ENCODE peak calls at places on chromosomes 1 and 21, in nine cellular contexts. J, V, Z, M, R, E, A, Q and C are unnamed samples. For H3K4me1, the result is how much of the 10 kb centered on the place peaks cover.

GRCh38 chr1:110617589-110617988 is 11.4 kb upstream of the KCNA2 start:
- DNase-seq in A (no peak), J (no peak), R (no peak), M (no peak), Q (no peak), V (no peak), Z (no peak), E (no peak), C (no peak)

GRCh38 chr1:26862781-26863676 is at the start of gene SFN:
- DNase-seq in V (no peak), R (no peak), Q (peak), Z (peak), A (peak), J (no peak), E (no peak), M (no peak), C (no peak)

GRCh38 chr1:206713910-206714312 is 29.2 kb downstream of the MAPKAPK2 start:
- DNase-seq in A (no peak), Z (no peak), V (peak), M (no peak), E (no peak), Q (no peak), J (peak), R (no peak), C (no peak)

GRCh38 chr1:64536836-64537490 is 67.0 kb downstream of the CACHD1 start:
- DNase-seq in Q (peak), A (no peak), Z (no peak), V (no peak), E (no peak), J (no peak), M (no peak), R (no peak), C (no peak)

GRCh38 chr1:46064708-46065107 is 67.7 kb downstream of the PIK3R3 start:
- DNase-seq in R (no peak), V (no peak), A (no peak), E (no peak), Z (no peak), M (no peak), J (no peak), Q (no peak), C (no peak)

GRCh38 chr1:205335692-205336091 is 14.1 kb upstream of the NUAK2 start:
- DNase-seq in V (peak), Q (peak), A (peak), R (peak), J (peak), E (peak), Z (no peak), M (peak), C (no peak)

GRCh38 chr1:111789077-111789476 is 33.4 kb downstream of the DDX20 start:
- DNase-seq in A (no peak), E (no peak), M (no peak), V (peak), J (no peak), Q (no peak), R (no peak), Z (no peak), C (peak)

GRCh38 chr1:231590453-231591198 is 36.0 kb upstream of the DISC1 start:
- DNase-seq in Q (peak), R (peak), M (peak), A (no peak), Z (peak), V (peak), J (peak), E (peak), C (no peak)

GRCh38 chr1:172628416-172628815 is 30.5 kb upstream of the FASLG start:
- DNase-seq in E (no peak), J (peak), R (no peak), M (peak), A (no peak), Z (no peak), V (no peak), Q (no peak), C (no peak)

GRCh38 chr1:79792212-79792575 is 785.7 kb upstream of the ADGRL4 start:
- DNase-seq in Z (no peak), Q (no peak), A (no peak), M (peak), R (no peak), J (peak), V (peak), E (no peak), C (no peak)

GRCh38 chr1:227541796-227542152 is 21.6 kb upstream of the ZNF678 start:
- DNase-seq in V (no peak), M (peak), R (no peak), Z (no peak), Q (no peak), A (no peak), E (no peak), J (no peak), C (peak)

GRCh38 chr1:111603979-111604378 is 15.6 kb upstream of the RAP1A start:
- DNase-seq in Z (no peak), J (no peak), A (peak), M (no peak), R (peak), E (no peak), Q (peak), V (no peak), C (no peak)

GRCh38 chr1:208820600-208821232 is 576.5 kb upstream of the PLXNA2 start:
- DNase-seq in E (no peak), J (no peak), V (no peak), M (no peak), R (no peak), A (no peak), Z (no peak), Q (no peak), C (no peak)

GRCh38 chr1:55338448-55338820 is 123.3 kb upstream of the USP24 start:
- DNase-seq in Z (no peak), M (no peak), Q (no peak), A (no peak), E (no peak), R (no peak), J (no peak), V (no peak), C (no peak)

GRCh38 chr1:14732726-14733052 is 134.2 kb downstream of the KAZN start:
- DNase-seq in Z (no peak), Q (no peak), J (no peak), E (no peak), A (no peak), R (no peak), M (no peak), V (no peak), C (no peak)

GRCh38 chr1:30058966-30059365 is 664.4 kb downstream of the MATN1 start:
- DNase-seq in E (no peak), M (peak), R (no peak), J (peak), V (peak), A (no peak), Q (no peak), Z (peak), C (no peak)
- H3K4me1 ChIP-seq in E (under half), M (under half), R (under half), J (under half), V (under half), A (under half), Q (under half), Z (under half), C (under half)

DNA sequence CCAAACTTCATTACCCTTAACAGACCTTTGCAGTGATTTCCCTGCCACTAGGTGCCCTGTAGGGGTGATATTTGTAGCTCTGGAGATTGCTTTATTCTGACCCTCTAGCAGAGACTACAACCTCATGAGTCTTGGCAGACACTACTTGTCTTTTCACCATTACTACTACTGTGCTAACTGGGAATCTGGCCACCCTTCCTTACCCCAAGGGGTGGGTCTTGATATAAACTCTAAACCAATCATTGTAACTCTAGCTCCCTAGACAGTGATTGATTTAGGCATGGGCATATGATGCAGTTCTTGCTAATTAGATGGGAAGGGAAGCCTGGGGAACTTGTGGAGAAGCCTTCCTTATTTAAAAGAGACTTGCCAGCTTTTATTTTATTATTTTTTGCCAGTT is 3.9 kb downstream of the KPNA6 start:
- DNase-seq in Z (no peak), V (peak), R (no peak), M (peak), J (peak), Q (no peak), E (no peak), A (no peak), C (no peak)
- H3K4me1 ChIP-seq in Z (under half), V (under half), R (under half), M (under half), J (under half), Q (half or more), E (under half), A (half or more), C (half or more)

DNA sequence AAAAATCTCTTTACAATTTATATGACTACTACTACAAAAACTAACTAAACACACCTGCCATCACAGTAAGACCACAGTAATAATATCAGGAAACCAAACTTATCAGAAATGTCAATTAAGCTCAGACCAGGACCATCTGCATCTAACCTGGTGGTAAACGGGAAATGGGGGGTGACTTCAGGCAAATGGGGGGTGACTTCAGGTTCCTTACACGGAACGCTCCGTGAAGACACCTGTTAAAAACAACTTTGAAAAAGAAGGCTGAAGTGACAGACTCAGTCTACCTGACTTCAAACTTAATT is 15.8 kb downstream of the PRDM15 start:
- DNase-seq in E (no peak), J (no peak), V (no peak), Z (no peak), Q (no peak), M (no peak), A (no peak), R (no peak), C (no peak)
- H3K4me1 ChIP-seq in E (under half), J (under half), V (under half), Z (under half), Q (under half), M (under half), A (under half), R (under half), C (under half)

GRCh38 chr1:86856196-86856595 is 57.7 kb downstream of the SELENOF start:
- DNase-seq in J (no peak), R (no peak), Z (no peak), Q (no peak), A (no peak), E (no peak), M (no peak), V (no peak), C (no peak)

GRCh38 chr1:86854352-86854751 is 59.6 kb downstream of the SELENOF start:
- DNase-seq in J (no peak), M (no peak), E (no peak), R (no peak), Q (no peak), V (no peak), A (no peak), Z (no peak), C (no peak)

GRCh38 chr1:86849756-86850155 is 64.2 kb downstream of the SELENOF start:
- DNase-seq in M (no peak), A (no peak), J (no peak), Z (no peak), V (no peak), Q (no peak), E (no peak), R (no peak), C (no peak)

GRCh38 chr1:86852289-86852688 is 61.6 kb downstream of the SELENOF start:
- DNase-seq in V (no peak), R (no peak), E (no peak), M (no peak), A (no peak), J (no peak), Z (no peak), Q (no peak), C (no peak)

DNA sequence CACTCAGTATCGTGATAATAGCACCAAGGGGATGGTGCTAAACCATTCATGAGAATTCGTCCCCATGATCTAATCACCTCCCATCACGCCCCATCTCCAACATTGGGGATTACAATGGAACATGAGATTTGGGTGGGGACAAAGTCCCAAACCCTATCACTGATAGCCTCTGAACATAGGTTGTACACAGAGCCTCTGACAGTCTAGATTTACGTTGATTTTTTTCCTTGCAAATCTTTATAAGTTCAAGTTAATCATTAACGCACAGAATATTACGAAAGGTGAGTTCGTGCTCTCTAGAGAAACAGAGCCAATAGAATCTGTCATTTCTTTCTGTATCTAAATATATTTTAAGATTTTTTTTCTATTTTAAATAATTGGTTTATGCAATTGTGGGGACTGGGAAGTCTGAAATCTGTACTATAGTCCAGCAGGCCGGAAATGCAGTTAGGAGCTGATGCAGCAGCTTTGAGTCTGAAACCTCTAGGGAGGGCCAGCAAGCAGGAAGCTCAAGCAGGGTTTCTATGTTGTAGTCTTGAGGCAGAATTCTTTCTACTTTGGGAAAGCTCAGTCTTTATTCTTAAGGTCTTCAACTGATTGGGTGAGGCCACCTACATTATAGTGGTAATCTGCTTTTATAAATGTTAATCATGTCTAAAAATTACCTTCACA is 61.1 kb downstream of the SELENOF start:
- DNase-seq in Z (no peak), A (no peak), Q (no peak), J (no peak), R (no peak), E (no peak), V (no peak), M (no peak), C (no peak)
- H3K4me1 ChIP-seq in Z (under half), A (under half), Q (under half), J (under half), R (under half), E (under half), V (under half), M (under half), C (under half)

DNA sequence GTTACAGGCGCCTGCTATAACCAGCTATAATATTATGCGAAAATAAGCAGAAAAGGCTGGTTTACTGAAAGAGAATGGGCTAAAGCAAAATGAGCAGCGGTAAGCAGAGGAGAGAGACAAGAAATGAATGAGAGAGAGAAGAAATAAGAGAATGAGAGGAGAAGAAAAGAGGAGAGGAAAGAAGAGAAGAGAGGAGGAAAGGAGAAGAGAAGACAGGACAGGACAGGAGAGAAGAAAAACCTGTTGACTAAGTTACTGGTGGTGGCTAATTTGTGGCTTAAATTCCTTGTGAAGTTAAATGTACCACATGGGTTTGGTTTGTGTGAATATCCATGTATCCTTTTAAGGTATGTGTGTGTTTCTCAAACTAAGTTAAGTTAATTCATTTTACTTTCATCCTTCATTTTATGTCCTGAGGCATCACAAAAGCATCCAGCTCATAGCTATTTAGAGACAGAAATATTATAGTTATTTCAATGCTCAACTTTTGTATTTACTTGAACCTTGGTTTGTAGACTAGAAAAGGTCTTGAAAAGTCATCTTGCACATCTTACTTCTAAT is 3.1 kb upstream of the DDR2 start:
- DNase-seq in J (no peak), M (peak), A (no peak), E (no peak), V (peak), R (no peak), Q (no peak), Z (no peak), C (no peak)
- H3K4me1 ChIP-seq in J (under half), M (under half), A (under half), E (under half), V (half or more), R (under half), Q (under half), Z (under half), C (under half)

GRCh38 chr1:91876040-91876470 is 9.9 kb downstream of the TGFBR3 start:
- DNase-seq in Q (no peak), M (no peak), V (no peak), A (no peak), Z (no peak), J (no peak), R (no peak), E (no peak), C (no peak)
- H3K4me1 ChIP-seq in Q (half or more), M (under half), V (under half), A (under half), Z (half or more), J (under half), R (under half), E (under half), C (half or more)

DNA sequence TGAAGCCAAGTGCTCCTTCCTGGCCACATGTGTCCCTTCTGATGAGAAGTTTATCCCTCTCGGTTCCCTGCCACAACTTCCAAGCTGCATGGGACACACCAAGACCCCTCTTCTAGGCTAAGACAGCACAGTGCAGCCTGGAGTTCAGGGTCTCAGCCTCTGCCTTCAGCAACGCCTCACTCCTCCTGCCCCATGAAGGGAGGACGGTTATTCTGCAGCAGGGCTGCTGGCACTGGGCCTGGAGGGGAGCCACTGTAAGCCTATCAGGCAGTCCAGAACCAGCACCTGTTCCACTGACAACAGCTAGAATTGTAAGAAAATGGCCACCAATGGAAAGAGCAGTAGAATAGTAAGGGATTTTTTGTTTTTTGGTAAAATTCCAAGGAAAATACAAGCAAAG is 72.3 kb downstream of the GALNT2 start:
- DNase-seq in Q (no peak), Z (no peak), J (no peak), M (no peak), E (no peak), A (no peak), R (no peak), V (no peak), C (no peak)
- H3K4me1 ChIP-seq in Q (half or more), Z (under half), J (under half), M (under half), E (under half), A (under half), R (half or more), V (under half), C (under half)

DNA sequence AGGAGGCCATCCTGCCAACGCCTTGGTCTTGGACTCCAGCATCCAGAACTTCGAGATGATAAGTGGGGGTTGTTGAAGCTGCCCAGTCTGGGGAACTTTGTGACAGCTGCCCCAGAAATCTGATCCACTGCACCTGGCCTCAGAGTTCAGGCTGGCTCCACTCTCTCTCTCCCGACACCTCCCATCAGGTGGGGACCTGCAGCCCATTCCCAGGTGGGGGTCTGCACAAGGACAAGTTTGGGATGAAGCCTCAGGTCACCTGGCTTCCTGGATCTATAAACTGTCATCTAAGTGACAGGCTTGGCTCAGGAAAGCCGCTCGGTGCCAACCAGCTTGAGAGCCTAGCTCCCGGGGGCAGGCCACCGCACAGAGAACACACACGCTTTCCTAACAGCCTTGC is 42.4 kb upstream of the LBR start:
- DNase-seq in A (peak), Z (no peak), J (no peak), V (no peak), Q (no peak), R (no peak), M (no peak), E (peak), C (peak)
- H3K4me1 ChIP-seq in A (under half), Z (under half), J (under half), V (under half), Q (under half), R (under half), M (under half), E (under half), C (under half)